ENCODE peak calls at places on chromosomes 7 and 10, in seven cellular contexts. L, Y, I, V, G, T and W are unnamed samples.
A peak's percentile ranks its signal among the peaks of the same experiment; 100 is the strongest.

GRCh38 chr7:155205368-155206285 is 92.1 kb upstream of the INSIG1 start:
- DNase-seq in G (no peak), T (peak; percentile 82), V (peak; percentile 55), I (peak; percentile 95), L (peak; percentile 95), Y (peak; percentile 92), W (peak; percentile 74)

GRCh38 chr10:100653957-100654834 is 91.2 kb upstream of the PAX2 start:
- DNase-seq in V (peak; percentile 66), Y (no peak), I (no peak), T (no peak), L (no peak), G (no peak), W (no peak)

GRCh38 chr7:100965723-100966541 is 3.4 kb upstream of the MUC12 start:
- DNase-seq in T (peak; percentile 91), I (no peak), V (peak; percentile 100), G (no peak), Y (no peak), L (peak; percentile 88), W (no peak)

GRCh38 chr10:99654791-99655190 is 4.5 kb upstream of the ENTPD7 start:
- DNase-seq in G (no peak), Y (no peak), V (no peak), L (no peak), I (no peak), T (no peak), W (no peak)

GRCh38 chr10:128712661-128713060 is 586.4 kb upstream of the MKI67 start:
- DNase-seq in Y (no peak), T (no peak), I (no peak), L (no peak), V (no peak), G (no peak), W (no peak)

GRCh38 chr10:71075066-71075758 is 137.2 kb upstream of the UNC5B start:
- DNase-seq in Y (peak; percentile 29), G (no peak), I (peak; percentile 49), L (no peak), T (no peak), V (no peak), W (no peak)

GRCh38 chr7:44824894-44825526 is 22.9 kb downstream of the H2AZ2 start:
- DNase-seq in I (no peak), L (no peak), T (no peak), G (no peak), V (no peak), Y (no peak), W (no peak)

GRCh38 chr7:94432799-94433198 is 38.1 kb downstream of the COL1A2 start:
- DNase-seq in L (no peak), I (no peak), G (no peak), Y (no peak), V (no peak), T (no peak), W (no peak)

GRCh38 chr10:110680473-110681020 is 36.4 kb downstream of the RBM20 start:
- DNase-seq in V (no peak), I (no peak), T (no peak), G (no peak), Y (no peak), L (no peak), W (no peak)

GRCh38 chr10:43057231-43057711 is 19.6 kb upstream of the RET start:
- DNase-seq in L (no peak), G (no peak), I (peak; percentile 24), Y (no peak), V (no peak), T (no peak), W (no peak)

GRCh38 chr10:29612657-29613056 is 22.1 kb downstream of the SVIL start:
- DNase-seq in L (no peak), T (no peak), G (no peak), Y (no peak), I (peak; percentile 63), V (no peak), W (no peak)

GRCh38 chr7:54672519-54672918 is 86.5 kb downstream of the SEC61G start:
- DNase-seq in L (no peak), T (no peak), G (no peak), V (no peak), Y (no peak), I (no peak), W (no peak)

GRCh38 chr7:23061327-23061726 is 44.3 kb upstream of the KLHL7 start:
- DNase-seq in L (no peak), V (no peak), I (no peak), G (no peak), Y (no peak), T (no peak), W (no peak)

GRCh38 chr7:23058412-23059096 is 44.6 kb upstream of the HYCC1 start:
- DNase-seq in Y (no peak), L (no peak), V (no peak), T (no peak), I (no peak), G (no peak), W (no peak)

GRCh38 chr7:23055582-23056178 is 41.8 kb upstream of the HYCC1 start:
- DNase-seq in T (peak; percentile 47), G (no peak), V (no peak), Y (no peak), L (peak; percentile 73), I (no peak), W (no peak)
- TF ChIP-seq POLR2A in T (no peak), G (no peak), V (no peak), Y (no peak), L (no peak), I (no peak), W (no peak)

GRCh38 chr10:90856261-90856660 is 1.6 kb downstream of the HTR7 start:
- DNase-seq in L (no peak), V (no peak), Y (no peak), G (no peak), T (no peak), I (no peak), W (no peak)

GRCh38 chr10:90856964-90857634 is 740 bp downstream of the HTR7 start:
- DNase-seq in V (peak; percentile 67), I (no peak), G (no peak), L (no peak), Y (no peak), T (no peak), W (no peak)

GRCh38 chr10:90859321-90859751 is 1.5 kb upstream of the HTR7 start:
- DNase-seq in Y (no peak), G (no peak), I (no peak), L (no peak), V (no peak), T (no peak), W (no peak)

GRCh38 chr10:90858489-90858968 is 690 bp upstream of the HTR7 start:
- DNase-seq in V (no peak), T (no peak), I (no peak), G (no peak), Y (no peak), L (no peak), W (no peak)

DNA sequence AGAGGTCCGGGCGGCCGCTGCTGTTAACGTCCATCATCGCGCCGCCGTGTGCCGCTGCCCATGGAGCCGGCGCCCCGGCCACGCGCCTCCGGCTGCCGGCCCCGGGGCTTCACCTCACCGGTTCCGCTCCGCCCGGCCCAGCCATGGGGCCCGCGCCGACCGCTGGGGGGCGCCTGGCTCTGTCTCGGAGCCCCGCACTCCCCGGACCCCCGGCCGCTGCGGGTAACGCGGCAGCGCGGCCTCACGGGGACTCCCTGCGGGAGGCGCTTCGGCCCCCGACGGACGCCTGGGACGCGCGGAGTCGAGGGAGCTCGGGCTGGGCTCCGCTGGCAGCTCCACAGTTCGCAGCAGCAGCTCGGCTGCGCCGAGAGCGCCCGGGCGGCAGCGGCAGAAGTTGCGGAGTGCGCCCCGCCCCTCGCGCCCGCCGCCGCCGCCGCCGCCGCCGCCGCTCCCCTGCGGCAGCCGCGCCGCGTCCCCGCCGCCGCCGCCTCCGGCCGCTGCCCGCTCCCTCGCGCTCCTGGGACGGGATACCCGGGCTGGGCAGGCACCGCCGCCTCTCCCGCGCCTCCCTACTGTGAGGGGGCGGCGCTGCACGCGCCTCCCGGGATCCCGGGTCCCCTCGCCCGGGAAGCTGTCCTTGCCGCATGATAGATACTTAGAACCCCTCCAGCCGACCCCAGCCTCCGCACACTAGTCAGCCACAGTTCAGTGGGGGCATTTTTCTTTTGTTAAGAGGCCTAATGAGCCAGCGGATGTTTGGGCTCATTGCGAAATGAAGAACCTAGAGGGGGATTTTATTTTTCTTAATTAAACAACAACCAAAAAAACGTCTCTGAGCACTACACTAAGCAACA is at the start of gene HTR7:
- DNase-seq in I (peak; percentile 70), G (no peak), L (peak; percentile 46), V (peak; percentile 88), T (peak; percentile 57), Y (peak; percentile 73), W (peak; percentile 28)
- TF ChIP-seq CTCF in I (peak; percentile 44), G (peak; percentile 54), L (peak; percentile 85), V (peak; percentile 45), T (peak; percentile 52), Y (peak; percentile 11), W (peak; percentile 80)

GRCh38 chr7:20329389-20330175 is 1.1 kb upstream of the ITGB8 start:
- DNase-seq in T (peak; percentile 71), L (peak; percentile 82), G (peak; percentile 93), Y (peak; percentile 68), I (peak; percentile 81), V (no peak), W (peak; percentile 48)
- TF ChIP-seq EP300 in T (no peak), L (no peak), G (no peak), Y (no peak), I (no peak), V (peak; percentile 72), W (no peak)

GRCh38 chr7:158263964-158264748 is 323.5 kb downstream of the PTPRN2 start:
- DNase-seq in Y (peak; percentile 2), I (peak; percentile 53), V (no peak), G (no peak), L (no peak), T (peak; percentile 62), W (no peak)

GRCh38 chr7:158264881-158265742 is 322.5 kb downstream of the PTPRN2 start:
- DNase-seq in G (no peak), Y (peak; percentile 37), I (peak; percentile 60), T (no peak), L (no peak), V (no peak), W (no peak)

GRCh38 chr7:158262284-158263109 is 325.1 kb downstream of the PTPRN2 start:
- DNase-seq in T (no peak), G (no peak), Y (no peak), I (no peak), L (no peak), V (no peak), W (no peak)

GRCh38 chr7:158261362-158262235 is 326.0 kb downstream of the PTPRN2 start:
- DNase-seq in Y (no peak), V (no peak), L (no peak), T (no peak), I (no peak), G (no peak), W (no peak)

DNA sequence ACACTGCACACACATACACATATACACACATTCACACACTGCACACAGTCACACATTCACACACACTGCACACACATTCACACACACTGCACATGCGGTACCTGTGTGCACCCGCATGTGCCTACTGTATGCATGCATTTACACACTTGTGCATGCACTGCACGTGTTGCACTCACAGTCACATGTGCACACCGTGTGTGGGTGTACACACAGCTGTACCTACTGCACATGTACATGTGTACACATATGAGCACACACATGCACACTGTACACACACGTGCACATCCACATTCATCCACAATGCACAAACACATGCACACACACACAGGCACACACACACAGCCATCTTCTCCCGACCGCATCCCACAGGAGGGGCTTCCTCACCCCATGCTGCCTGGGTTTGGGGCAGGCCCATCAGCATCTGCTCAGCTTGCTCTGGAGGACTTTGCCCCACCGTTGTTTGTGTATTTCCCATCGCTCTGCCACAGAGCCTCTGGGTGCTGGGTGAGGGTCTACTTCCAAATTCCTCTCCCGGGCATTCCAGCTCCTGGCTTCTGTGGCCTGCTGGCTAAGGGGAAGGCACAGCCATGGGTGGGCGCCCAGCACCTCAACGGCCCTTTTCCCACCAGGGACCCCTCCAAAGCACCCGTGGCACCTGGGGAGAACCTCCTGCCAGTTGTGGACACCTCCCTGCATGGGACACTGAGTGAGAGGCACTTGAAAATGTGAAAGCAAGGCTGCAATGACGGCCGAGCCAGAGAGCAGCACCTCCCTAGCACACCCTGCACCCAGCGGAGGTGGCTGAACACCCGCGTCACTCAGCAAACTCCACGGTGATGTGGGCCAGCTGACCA is 324.3 kb downstream of the PTPRN2 start:
- DNase-seq in T (peak; percentile 31), L (no peak), G (no peak), I (peak; percentile 48), V (no peak), Y (no peak), W (no peak)
- TF ChIP-seq POLR2A in T (no peak), L (no peak), G (no peak), I (no peak), V (no peak), Y (no peak), W (no peak)